ENCODE peak calls at places on chromosomes 13 and 19, in eight cellular contexts. J is GM19239; E is stimulated activated CD4-positive, alpha-beta T cell treated with anti-CD3 and anti-CD28 coated beads, Interleukin-4, amount 100 ng/mL, for 1 hour; P is mucosa of descending colon; D is NCI-H1417; X is activated CD4-positive, alpha-beta T cell treated with anti-CD3 and anti-CD28 coated beads, Interleukin-2, amount 10 ng/mL, durations not matched to agents 7 days and 5 days; H is GM12865; N is Peyer's patch. I is an unnamed sample.

GRCh38 chr13:97191143-97191542 is 31.0 kb upstream of the MBNL2 start:
- DNase-seq in J (no peak), E (no peak), P (peak; percentile 46), D (peak; percentile 19), X (no peak), H (no peak), N (peak; percentile 66), I (no peak)

GRCh38 chr13:35554972-35555623 is 78.6 kb upstream of the MAB21L1 start:
- DNase-seq in J (no peak), E (no peak), P (no peak), D (peak; percentile 4), X (no peak), H (no peak), N (no peak), I (no peak)

GRCh38 chr13:106213028-106213427 is 322.4 kb downstream of the EFNB2 start:
- DNase-seq in J (no peak), E (no peak), P (no peak), D (no peak), X (no peak), H (no peak), N (no peak), I (no peak)

GRCh38 chr13:29101404-29101803 is 281.3 kb downstream of the MTUS2 start:
- DNase-seq in J (no peak), E (no peak), P (no peak), D (no peak), X (no peak), H (peak; percentile 5), N (no peak), I (no peak)

GRCh38 chr19:40603071-40603718 is 2.0 kb downstream of the LTBP4 start:
- DNase-seq in J (no peak), E (no peak), P (no peak), D (peak; percentile 47), X (no peak), H (no peak), N (no peak), I (no peak)

GRCh38 chr13:113774177-113775107 is 15.4 kb downstream of the TMEM255B start:
- DNase-seq in J (no peak), E (no peak), P (no peak), D (no peak), X (no peak), H (no peak), N (no peak), I (peak; percentile 41)

GRCh38 chr13:42803563-42804212 is 22.3 kb downstream of the FAM216B start:
- DNase-seq in J (no peak), E (no peak), P (no peak), D (no peak), X (no peak), H (no peak), N (no peak), I (no peak)

GRCh38 chr19:34365463-34366401 is 736 bp downstream of the GPI start:
- DNase-seq in J (no peak), E (peak; percentile 26), P (peak; percentile 71), D (peak; percentile 61), X (no peak), H (peak; percentile 17), N (peak; percentile 71), I (peak; percentile 80)

GRCh38 chr19:17779281-17779930 is 15.5 kb upstream of the B3GNT3 start:
- DNase-seq in J (no peak), E (no peak), P (no peak), D (peak; percentile 61), X (no peak), H (no peak), N (peak; percentile 68), I (no peak)

GRCh38 chr19:43777163-43777700 is 3.5 kb downstream of the KCNN4 start:
- DNase-seq in J (peak; percentile 53), E (no peak), P (no peak), D (no peak), X (peak; percentile 45), H (peak; percentile 74), N (peak; percentile 37), I (no peak)

GRCh38 chr13:21901772-21902708 is 231.2 kb downstream of the FGF9 start:
- DNase-seq in J (no peak), E (no peak), P (no peak), D (no peak), X (no peak), H (no peak), N (peak; percentile 61), I (no peak)